ENCODE peak calls at places on chromosomes 1 and 21, in eight cellular contexts. V, R, G, K, Z, B, P and C are unnamed samples. For H3K4me1, the result is how much of the 10 kb centered on the place peaks cover.

GRCh38 chr1:213761845-213762407 is 225.8 kb upstream of the PROX1 start:
- DNase-seq in V (no peak), R (no peak), G (no peak), K (peak), Z (no peak), B (no peak), P (no peak), C (no peak)

GRCh38 chr1:39572379-39573096 is 4.1 kb downstream of the PABPC4 start:
- DNase-seq in V (no peak), R (no peak), G (no peak), K (no peak), Z (no peak), B (no peak), P (no peak), C (no peak)

GRCh38 chr1:228097333-228098081 is 5.6 kb downstream of the C1orf35 start:
- DNase-seq in V (peak), R (no peak), G (no peak), K (no peak), Z (no peak), B (no peak), P (no peak), C (no peak)

GRCh38 chr1:186681136-186681535 is 913 bp upstream of the PTGS2 start:
- DNase-seq in V (no peak), R (no peak), G (peak), K (no peak), Z (no peak), B (peak), P (no peak), C (no peak)

GRCh38 chr1:208184993-208185703 is 59.0 kb downstream of the PLXNA2 start:
- DNase-seq in V (no peak), R (no peak), G (no peak), K (no peak), Z (no peak), B (peak), P (no peak), C (no peak)

GRCh38 chr1:11761988-11762406 is at the start of gene C1orf167:
- DNase-seq in V (no peak), R (no peak), G (peak), K (peak), Z (peak), B (no peak), P (peak), C (no peak)

GRCh38 chr1:8822383-8823294 is 5.2 kb upstream of the RERE start:
- DNase-seq in V (no peak), R (no peak), G (peak), K (no peak), Z (no peak), B (peak), P (peak), C (no peak)

GRCh38 chr1:203282720-203283542 is 22.4 kb upstream of the BTG2 start:
- DNase-seq in V (no peak), R (peak), G (no peak), K (no peak), Z (no peak), B (no peak), P (no peak), C (peak)

GRCh38 chr1:91828583-91829281 is 57.2 kb downstream of the TGFBR3 start:
- DNase-seq in V (peak), R (no peak), G (no peak), K (no peak), Z (no peak), B (no peak), P (no peak), C (no peak)

GRCh38 chr1:30749691-30750583 is 7.6 kb downstream of the LAPTM5 start:
- DNase-seq in V (no peak), R (peak), G (no peak), K (peak), Z (peak), B (no peak), P (no peak), C (no peak)

GRCh38 chr1:103953386-103953785 is 203.7 kb downstream of the AMY1C start:
- DNase-seq in V (no peak), R (no peak), G (no peak), K (no peak), Z (no peak), B (no peak), P (no peak), C (no peak)

GRCh38 chr1:18154431-18155194 is 47.0 kb downstream of the IGSF21 start:
- DNase-seq in V (no peak), R (no peak), G (no peak), K (no peak), Z (no peak), B (no peak), P (no peak), C (peak)

GRCh38 chr1:78718566-78718965 is 68.9 kb downstream of the IFI44 start:
- DNase-seq in V (no peak), R (no peak), G (no peak), K (no peak), Z (no peak), B (no peak), P (no peak), C (no peak)

GRCh38 chr1:113391643-113392271 is 1.4 kb downstream of the MAGI3 start:
- DNase-seq in V (no peak), R (no peak), G (peak), K (peak), Z (no peak), B (no peak), P (no peak), C (no peak)

GRCh38 chr21:37057614-37058013 is 15.3 kb downstream of the PIGP start:
- DNase-seq in V (no peak), R (no peak), G (no peak), K (no peak), Z (no peak), B (no peak), P (no peak), C (no peak)
- H3K4me1 ChIP-seq in V (under half), R (under half), G (under half), K (under half), Z (under half), B (under half), P (under half), C (under half)

GRCh38 chr1:46471885-46472502 is 17.6 kb upstream of the DMBX1 start:
- DNase-seq in V (no peak), R (no peak), G (no peak), K (no peak), Z (no peak), B (no peak), P (no peak), C (no peak)

GRCh38 chr1:46472503-46473181 is 17.0 kb upstream of the DMBX1 start:
- DNase-seq in V (no peak), R (no peak), G (no peak), K (no peak), Z (no peak), B (no peak), P (no peak), C (no peak)

GRCh38 chr1:46476673-46477072 is 13.0 kb upstream of the DMBX1 start:
- DNase-seq in V (no peak), R (no peak), G (no peak), K (no peak), Z (no peak), B (no peak), P (no peak), C (no peak)

GRCh38 chr1:46473991-46474390 is 15.6 kb upstream of the DMBX1 start:
- DNase-seq in V (no peak), R (no peak), G (no peak), K (no peak), Z (no peak), B (no peak), P (no peak), C (no peak)

DNA sequence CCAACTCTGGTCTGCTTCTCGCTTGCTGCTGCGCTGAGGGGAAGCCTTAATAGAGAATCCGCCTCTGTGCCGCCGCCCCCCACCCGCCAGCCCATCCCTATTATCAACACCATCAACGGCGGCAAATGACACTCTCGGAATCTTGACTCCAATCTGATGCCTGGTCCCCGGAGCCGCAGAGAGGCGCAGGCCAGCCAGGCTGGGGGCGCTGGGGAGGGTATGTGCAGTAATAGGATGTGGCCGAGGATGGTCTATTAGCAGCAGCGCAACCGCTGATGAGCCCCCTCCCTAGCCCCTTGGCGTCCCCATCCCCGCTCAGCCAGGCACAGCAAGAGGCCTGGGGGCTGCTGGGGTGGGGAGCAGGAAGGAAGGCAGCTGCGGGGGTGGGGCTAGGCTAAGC is 15.1 kb upstream of the DMBX1 start:
- DNase-seq in V (no peak), R (no peak), G (no peak), K (no peak), Z (no peak), B (no peak), P (no peak), C (no peak)
- H3K4me1 ChIP-seq in V (under half), R (under half), G (under half), K (under half), Z (under half), B (under half), P (under half), C (under half)

GRCh38 chr21:37383784-37384311 is 17.3 kb downstream of the DYRK1A start:
- DNase-seq in V (no peak), R (no peak), G (no peak), K (no peak), Z (no peak), B (no peak), P (no peak), C (no peak)
- H3K4me1 ChIP-seq in V (under half), R (under half), G (under half), K (half or more), Z (half or more), B (under half), P (under half), C (under half)

GRCh38 chr1:167720965-167721616 is 691 bp upstream of the MPZL1 start:
- DNase-seq in V (peak), R (peak), G (peak), K (no peak), Z (no peak), B (peak), P (no peak), C (no peak)

GRCh38 chr1:167723707-167724323 is 2.0 kb downstream of the MPZL1 start:
- DNase-seq in V (no peak), R (no peak), G (no peak), K (no peak), Z (no peak), B (no peak), P (peak), C (no peak)

GRCh38 chr1:167722152-167722869 is 529 bp downstream of the MPZL1 start:
- DNase-seq in V (peak), R (no peak), G (peak), K (peak), Z (peak), B (peak), P (peak), C (no peak)

GRCh38 chr1:167722870-167723251 is 1.1 kb downstream of the MPZL1 start:
- DNase-seq in V (no peak), R (no peak), G (no peak), K (no peak), Z (no peak), B (no peak), P (no peak), C (no peak)

DNA sequence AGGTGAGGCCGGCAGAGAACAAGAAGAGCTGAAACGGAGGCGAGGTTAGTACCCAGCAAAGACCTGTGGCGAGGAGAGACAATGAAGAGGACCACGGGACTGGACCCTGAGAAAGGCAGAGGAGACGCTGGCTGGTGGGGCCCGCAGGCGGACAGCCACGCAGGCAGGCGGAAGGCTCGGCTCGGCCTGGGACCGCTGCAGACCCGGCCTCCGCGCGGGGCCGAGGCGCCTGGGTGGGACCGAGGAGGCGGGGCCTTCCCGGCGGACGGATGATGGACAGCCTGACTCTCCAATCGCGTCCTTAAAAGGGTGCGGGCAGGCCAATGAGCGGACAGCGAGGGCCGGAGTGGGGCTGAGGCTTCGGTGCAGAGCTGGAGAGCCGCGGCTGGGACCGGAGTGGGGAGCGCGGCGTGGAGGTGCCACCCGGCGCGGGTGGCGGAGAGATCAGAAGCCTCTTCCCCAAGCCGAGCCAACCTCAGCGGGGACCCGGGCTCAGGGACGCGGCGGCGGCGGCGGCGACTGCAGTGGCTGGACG is at the start of gene MPZL1:
- DNase-seq in V (peak), R (peak), G (peak), K (peak), Z (peak), B (peak), P (peak), C (peak)
- H3K4me1 ChIP-seq in V (under half), R (under half), G (under half), K (under half), Z (under half), B (under half), P (under half), C (under half)

DNA sequence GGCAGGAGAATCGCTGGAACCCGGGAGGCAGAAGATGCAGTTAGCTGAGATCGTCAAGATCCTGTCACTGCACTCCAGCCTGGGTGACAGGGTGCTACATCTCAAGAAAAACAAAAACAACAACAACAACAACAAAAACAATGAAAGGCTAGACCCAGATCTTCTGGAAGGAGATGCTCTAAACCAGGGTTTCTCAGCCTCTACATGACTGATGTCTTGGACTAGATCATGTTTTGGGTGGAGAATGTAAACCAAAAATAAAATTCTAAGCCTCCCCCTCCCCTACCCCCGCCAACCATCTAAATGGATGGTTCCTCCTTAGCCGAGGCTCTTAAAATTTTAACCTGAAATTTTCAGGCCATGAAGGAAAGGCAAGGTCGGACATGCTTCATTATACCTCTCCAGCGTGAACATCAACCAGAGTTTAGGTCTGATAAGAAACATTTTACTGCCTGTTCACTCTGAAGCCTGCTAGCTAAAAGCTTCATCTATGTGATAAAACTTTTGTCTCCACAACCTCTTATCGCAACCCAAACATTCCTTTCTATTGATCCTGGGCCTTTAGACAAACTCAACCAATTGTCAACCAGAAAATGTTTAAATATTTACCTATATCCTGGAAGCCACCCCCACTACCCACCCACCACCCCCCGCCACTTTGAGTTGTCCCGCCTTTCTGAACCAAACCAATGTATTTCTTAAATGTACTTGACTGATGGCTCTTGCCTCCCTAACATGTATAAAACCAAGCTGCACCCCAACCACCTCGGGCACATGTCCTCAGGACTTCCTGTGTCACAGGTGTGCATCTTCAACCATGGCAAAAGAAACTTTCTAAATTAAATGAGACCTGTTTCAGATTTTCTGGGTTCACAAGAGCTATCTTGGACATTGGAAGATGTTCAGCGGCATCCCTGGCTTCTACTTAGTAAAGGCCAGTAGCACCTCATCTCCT is 1.9 kb upstream of the CAPN2 start:
- DNase-seq in V (no peak), R (no peak), G (no peak), K (no peak), Z (no peak), B (no peak), P (peak), C (no peak)
- H3K4me1 ChIP-seq in V (under half), R (under half), G (half or more), K (under half), Z (under half), B (under half), P (half or more), C (under half)

GRCh38 chr1:244461254-244462071 is at the start of gene CATSPERE:
- DNase-seq in V (peak), R (peak), G (peak), K (peak), Z (peak), B (peak), P (no peak), C (peak)
- H3K4me1 ChIP-seq in V (under half), R (under half), G (under half), K (under half), Z (under half), B (under half), P (under half), C (under half)

GRCh38 chr1:206558794-206559660 is 51.7 kb downstream of the RASSF5 start:
- DNase-seq in V (no peak), R (peak), G (no peak), K (peak), Z (no peak), B (no peak), P (no peak), C (no peak)

GRCh38 chr1:206556748-206557635 is 49.7 kb downstream of the RASSF5 start:
- DNase-seq in V (peak), R (peak), G (peak), K (peak), Z (peak), B (peak), P (peak), C (peak)

GRCh38 chr1:206559661-206559995 is 52.3 kb downstream of the RASSF5 start:
- DNase-seq in V (no peak), R (no peak), G (no peak), K (no peak), Z (no peak), B (no peak), P (peak), C (no peak)

GRCh38 chr1:206556047-206556747 is 48.9 kb downstream of the RASSF5 start:
- DNase-seq in V (no peak), R (no peak), G (no peak), K (no peak), Z (no peak), B (no peak), P (no peak), C (no peak)

GRCh38 chr1:206557636-206558473 is 50.5 kb downstream of the RASSF5 start:
- DNase-seq in V (no peak), R (peak), G (no peak), K (no peak), Z (peak), B (no peak), P (peak), C (no peak)
- H3K4me1 ChIP-seq in V (under half), R (under half), G (under half), K (half or more), Z (half or more), B (under half), P (half or more), C (under half)

GRCh38 chr1:178050084-178050483 is 43.8 kb upstream of the RASAL2 start:
- DNase-seq in V (no peak), R (no peak), G (no peak), K (no peak), Z (no peak), B (no peak), P (no peak), C (no peak)

GRCh38 chr1:178051071-178051470 is 42.8 kb upstream of the RASAL2 start:
- DNase-seq in V (no peak), R (no peak), G (no peak), K (no peak), Z (no peak), B (no peak), P (no peak), C (no peak)

GRCh38 chr1:178055779-178056471 is 38.0 kb upstream of the RASAL2 start:
- DNase-seq in V (no peak), R (no peak), G (peak), K (no peak), Z (no peak), B (peak), P (no peak), C (peak)

GRCh38 chr1:178055093-178055492 is 38.8 kb upstream of the RASAL2 start:
- DNase-seq in V (peak), R (no peak), G (peak), K (no peak), Z (no peak), B (peak), P (no peak), C (peak)

DNA sequence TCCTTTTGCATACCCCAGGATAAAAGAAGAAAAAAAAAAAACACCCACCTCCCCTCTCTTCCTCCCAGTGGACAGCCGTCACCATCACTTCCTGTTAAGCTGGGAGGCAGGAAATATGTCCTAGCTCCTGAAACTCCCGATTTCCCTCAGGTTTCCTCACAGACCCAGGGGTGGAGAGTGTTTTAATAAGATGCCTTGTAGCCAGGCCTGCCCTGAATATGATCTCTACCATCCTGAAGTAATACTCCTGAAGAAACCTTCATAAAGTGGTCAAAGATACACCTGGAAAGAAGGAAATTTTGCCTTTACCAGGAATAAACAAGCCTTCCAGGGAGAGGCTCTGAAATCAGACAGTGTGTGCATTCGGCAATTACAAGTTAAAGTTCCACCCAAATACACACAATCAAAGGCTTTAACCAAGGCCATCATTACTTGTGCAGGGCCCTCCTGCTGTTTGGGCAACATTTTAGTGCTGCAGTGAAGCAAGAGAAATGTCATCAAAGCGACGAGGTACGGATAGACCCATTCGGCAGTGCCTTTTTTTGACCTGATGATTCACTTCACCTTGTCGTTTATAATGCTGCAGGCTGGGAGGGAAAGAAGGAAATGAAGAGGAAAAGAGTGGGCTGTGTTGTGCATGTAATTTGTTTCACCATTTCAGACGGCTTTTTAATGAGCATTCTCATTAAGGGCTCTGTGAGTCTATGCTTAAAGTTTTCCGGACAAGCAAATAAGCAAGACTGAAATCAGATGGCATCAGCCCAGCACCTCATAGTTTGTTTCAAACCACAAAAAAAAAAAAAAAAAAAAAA is 41.0 kb upstream of the RASAL2 start:
- DNase-seq in V (no peak), R (no peak), G (peak), K (no peak), Z (no peak), B (peak), P (no peak), C (no peak)
- H3K4me1 ChIP-seq in V (under half), R (under half), G (under half), K (under half), Z (under half), B (under half), P (under half), C (under half)

DNA sequence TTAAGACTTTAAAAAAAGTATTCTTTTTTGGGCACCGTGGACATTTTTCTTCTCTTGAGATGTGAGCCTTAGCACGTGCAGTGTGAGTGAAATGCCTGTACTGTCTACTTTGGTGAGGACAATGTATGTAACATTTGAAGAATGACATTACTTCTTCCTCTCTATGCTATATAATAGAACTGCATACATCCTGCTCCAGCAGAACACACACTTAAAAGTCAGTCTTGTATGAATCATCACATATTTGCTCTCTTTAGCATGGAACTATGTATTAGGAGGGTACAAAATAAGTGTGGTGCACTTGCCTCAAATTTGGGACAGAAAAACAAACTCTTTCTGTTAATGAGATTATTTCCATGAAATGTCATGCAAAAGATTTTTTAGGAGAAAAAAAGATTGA is 358.4 kb upstream of the SGIP1 start:
- DNase-seq in V (no peak), R (no peak), G (no peak), K (no peak), Z (no peak), B (no peak), P (no peak), C (no peak)
- H3K4me1 ChIP-seq in V (under half), R (under half), G (under half), K (under half), Z (under half), B (under half), P (under half), C (under half)